ENCODE peak calls at places on chromosomes 11 and 22, in four cellular contexts. C is AG10803, Z is heart left ventricle, O is adrenal gland. K is an unnamed sample.
A peak's percentile ranks its signal among the peaks of the same experiment; 100 is the strongest.

GRCh38 chr22:37491106-37491505 is 4.9 kb upstream of the MFNG start:
- DNase-seq in C (no peak), Z (no peak), O (no peak), K (no peak)

GRCh38 chr11:83238111-83238510 is 44.6 kb downstream of the ANKRD42 start:
- DNase-seq in C (no peak), Z (no peak), O (no peak), K (no peak)

GRCh38 chr22:37428649-37429586 is 1.6 kb upstream of the ELFN2 start:
- DNase-seq in C (peak; percentile 20), Z (no peak), O (peak; percentile 44), K (peak; percentile 19)

GRCh38 chr11:128720522-128720985 is 26.7 kb downstream of the FLI1 start:
- DNase-seq in C (no peak), Z (no peak), O (no peak), K (no peak)

GRCh38 chr11:110077866-110078325 is 15.3 kb upstream of the ZC3H12C start:
- DNase-seq in C (peak; percentile 56), Z (no peak), O (peak; percentile 76), K (no peak)

GRCh38 chr11:22044126-22044525 is 148.8 kb upstream of the ANO5 start:
- DNase-seq in C (no peak), Z (no peak), O (no peak), K (no peak)

GRCh38 chr11:134642206-134642605 is 230.2 kb upstream of the B3GAT1 start:
- DNase-seq in C (no peak), Z (no peak), O (no peak), K (no peak)

GRCh38 chr22:48779661-48780596 is 1047.7 kb downstream of the BRD1 start:
- DNase-seq in C (no peak), Z (no peak), O (no peak), K (no peak)

DNA sequence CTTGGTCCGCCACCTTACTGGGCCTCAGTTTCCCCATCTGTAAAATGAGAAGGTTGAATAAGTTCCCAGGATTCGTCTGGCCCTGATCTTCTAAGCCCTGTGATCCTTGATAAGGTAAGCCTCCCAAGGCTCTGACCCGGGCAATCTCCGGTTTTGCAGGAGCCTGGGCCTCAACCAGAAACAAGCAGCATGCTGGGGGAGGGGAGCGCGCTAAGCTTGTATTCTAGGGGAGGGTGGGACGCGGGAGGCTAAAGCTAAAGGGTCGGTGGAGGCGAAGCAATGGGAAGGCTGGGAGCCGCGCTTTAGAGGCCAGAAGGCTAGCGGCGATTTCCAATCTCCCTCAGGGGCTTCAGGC is 801 bp downstream of the PTPN5 start:
- DNase-seq in C (no peak), Z (no peak), O (no peak), K (no peak)
- H3K4me3 ChIP-seq in C (no peak overlapping the region), Z (peak overlapping the region; percentile 68), O (no peak overlapping the region), K (no peak overlapping the region)

GRCh38 chr11:30110691-30111090 is 93.9 kb upstream of the KCNA4 start:
- DNase-seq in C (no peak), Z (no peak), O (no peak), K (no peak)

GRCh38 chr11:30109774-30110173 is 92.9 kb upstream of the KCNA4 start:
- DNase-seq in C (no peak), Z (no peak), O (no peak), K (no peak)

GRCh38 chr11:30107899-30108298 is 91.1 kb upstream of the KCNA4 start:
- DNase-seq in C (peak; percentile 68), Z (no peak), O (peak; percentile 60), K (peak; percentile 22)

GRCh38 chr11:30113326-30113873 is 96.6 kb upstream of the KCNA4 start:
- DNase-seq in C (peak; percentile 1), Z (no peak), O (no peak), K (no peak)
- H3K4me3 ChIP-seq in C (no peak overlapping the region), Z (no peak overlapping the region), O (no peak overlapping the region), K (no peak overlapping the region)

GRCh38 chr11:32831241-32831640 is 1.5 kb downstream of the PRRG4 start:
- DNase-seq in C (no peak), Z (no peak), O (no peak), K (no peak)
- H3K4me3 ChIP-seq in C (no peak overlapping the region), Z (no peak overlapping the region), O (no peak overlapping the region), K (no peak overlapping the region)

GRCh38 chr11:69373251-69373635 is 79.3 kb downstream of the MYEOV start:
- DNase-seq in C (no peak), Z (no peak), O (no peak), K (no peak)
- H3K4me3 ChIP-seq in C (no peak overlapping the region), Z (no peak overlapping the region), O (no peak overlapping the region), K (no peak overlapping the region)

DNA sequence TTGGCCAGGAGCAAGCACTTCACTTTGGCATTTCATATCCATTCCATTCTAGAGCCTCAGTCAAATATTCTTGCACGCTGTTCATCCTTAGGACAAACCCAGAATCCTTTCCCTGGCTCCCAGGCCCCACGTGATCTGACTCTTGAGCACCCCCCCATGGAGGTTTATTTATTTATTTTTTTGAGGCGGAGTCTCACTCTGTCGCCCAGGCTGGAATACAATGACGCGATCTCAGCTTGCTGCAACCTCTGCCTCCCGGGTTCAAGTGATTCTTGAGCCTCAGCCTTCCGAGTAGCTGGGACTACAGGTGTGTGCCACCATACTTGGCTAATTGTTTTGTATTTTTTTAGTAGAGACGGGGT is 12.7 kb upstream of the TSGA10IP start:
- DNase-seq in C (peak; percentile 34), Z (no peak), O (no peak), K (no peak)
- H3K4me3 ChIP-seq in C (no peak overlapping the region), Z (no peak overlapping the region), O (no peak overlapping the region), K (no peak overlapping the region)

GRCh38 chr22:31045900-31046587 is 35.1 kb upstream of the SMTN start:
- DNase-seq in C (no peak), Z (peak; percentile 33), O (no peak), K (no peak)
- H3K4me3 ChIP-seq in C (no peak overlapping the region), Z (no peak overlapping the region), O (no peak overlapping the region), K (no peak overlapping the region)

GRCh38 chr11:74926304-74927030 is 22.4 kb downstream of the XRRA1 start:
- DNase-seq in C (peak; percentile 85), Z (no peak), O (no peak), K (no peak)
- H3K4me3 ChIP-seq in C (no peak overlapping the region), Z (no peak overlapping the region), O (no peak overlapping the region), K (no peak overlapping the region)

GRCh38 chr11:1854132-1854948 is 1.5 kb downstream of the LSP1 start:
- DNase-seq in C (no peak), Z (no peak), O (no peak), K (no peak)
- H3K4me3 ChIP-seq in C (no peak overlapping the region), Z (peak overlapping the region; percentile 37), O (no peak overlapping the region), K (no peak overlapping the region)

GRCh38 chr11:71115770-71116434 is 136.5 kb downstream of the SHANK2 start:
- DNase-seq in C (no peak), Z (no peak), O (no peak), K (no peak)

GRCh38 chr11:71114124-71114851 is 138.1 kb downstream of the SHANK2 start:
- DNase-seq in C (no peak), Z (no peak), O (no peak), K (no peak)

GRCh38 chr11:71112454-71112853 is 139.9 kb downstream of the SHANK2 start:
- DNase-seq in C (no peak), Z (no peak), O (no peak), K (no peak)

GRCh38 chr11:71109586-71109985 is 142.8 kb downstream of the SHANK2 start:
- DNase-seq in C (no peak), Z (no peak), O (no peak), K (no peak)

DNA sequence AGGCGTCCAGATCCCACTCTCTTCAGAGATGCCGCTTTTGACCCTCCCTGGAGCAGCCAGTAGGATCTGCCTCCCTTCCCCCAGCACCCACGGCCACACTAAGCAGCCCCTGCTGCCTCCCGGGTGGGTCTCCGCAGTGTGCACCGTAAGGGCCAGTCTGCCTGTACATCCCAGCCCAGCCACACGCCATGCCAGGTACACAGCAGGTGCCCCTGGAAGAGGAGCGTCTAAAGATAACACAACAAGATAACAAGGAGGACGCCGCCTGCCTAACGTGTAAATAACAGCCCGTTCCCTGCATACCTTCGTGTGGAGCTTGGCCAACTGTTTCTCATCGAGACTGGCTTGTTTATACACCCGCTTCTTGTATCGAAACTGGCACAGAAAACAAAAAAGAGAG is 139.4 kb downstream of the SHANK2 start:
- DNase-seq in C (no peak), Z (no peak), O (no peak), K (no peak)
- H3K4me3 ChIP-seq in C (no peak overlapping the region), Z (no peak overlapping the region), O (no peak overlapping the region), K (no peak overlapping the region)